ENCODE peak calls at places on chromosomes 3 and 15, in ten cellular contexts. A, V, L, H, T, E, J, R, U and X are unnamed samples.

GRCh38 chr3:17013571-17013970 is 128.8 kb downstream of the PLCL2 start:
- DNase-seq in E (no peak), U (no peak), J (no peak), L (no peak), V (no peak), T (no peak), R (no peak), A (no peak), H (no peak), X (no peak)

GRCh38 chr15:83067638-83067962 is 548 bp upstream of the BTBD1 start:
- DNase-seq in T (no peak), L (no peak), V (no peak), J (no peak), H (no peak), A (no peak), R (no peak), U (no peak), E (no peak), X (no peak)

GRCh38 chr15:81410318-81410753 is 36.3 kb upstream of the TMC3 start:
- DNase-seq in U (no peak), V (peak), A (peak), H (peak), L (peak), R (peak), E (peak), T (peak), J (peak), X (peak)

GRCh38 chr3:65170357-65171090 is 482.7 kb upstream of the ADAMTS9 start:
- DNase-seq in R (peak), E (peak), V (peak), H (peak), U (no peak), T (no peak), J (peak), L (peak), A (no peak), X (peak)

GRCh38 chr3:140686948-140687347 is 9.1 kb downstream of the TRIM42 start:
- DNase-seq in E (no peak), H (no peak), V (no peak), T (no peak), U (no peak), A (no peak), L (no peak), J (no peak), R (no peak), X (no peak)

GRCh38 chr15:40984963-40985362 is 31.7 kb downstream of the CHAC1 start:
- DNase-seq in T (no peak), U (no peak), R (no peak), J (peak), H (no peak), A (no peak), E (peak), V (no peak), L (no peak), X (no peak)

GRCh38 chr3:118529554-118529953 is 505.1 kb downstream of the IGSF11 start:
- DNase-seq in V (no peak), U (no peak), R (no peak), L (no peak), J (no peak), A (no peak), H (no peak), E (no peak), T (no peak), X (no peak)

GRCh38 chr3:43146599-43146998 is 40.7 kb upstream of the POMGNT2 start:
- DNase-seq in T (no peak), V (no peak), E (no peak), L (no peak), H (no peak), A (no peak), U (no peak), J (no peak), R (no peak), X (no peak)

GRCh38 chr3:74501001-74501400 is 113.5 kb downstream of the CNTN3 start:
- DNase-seq in R (no peak), E (no peak), H (peak), L (no peak), J (no peak), T (no peak), V (no peak), A (no peak), U (no peak), X (no peak)

GRCh38 chr3:29282431-29283296 is 1.8 kb downstream of the RBMS3 start:
- DNase-seq in A (no peak), R (peak), U (no peak), V (no peak), J (peak), H (peak), E (peak), L (no peak), T (no peak), X (no peak)

GRCh38 chr3:183210862-183211341 is 42.2 kb upstream of the B3GNT5 start:
- DNase-seq in A (no peak), E (no peak), H (no peak), L (no peak), T (no peak), U (no peak), J (no peak), V (no peak), R (no peak), X (no peak)

GRCh38 chr15:79243723-79244122 is 38.8 kb upstream of the ANKRD34C start:
- DNase-seq in J (no peak), H (peak), E (no peak), U (no peak), L (no peak), A (no peak), T (no peak), R (no peak), V (no peak), X (no peak)

GRCh38 chr3:4531478-4532025 is 38.4 kb downstream of the ITPR1 start:
- DNase-seq in R (no peak), E (no peak), V (no peak), U (no peak), H (no peak), T (no peak), L (no peak), J (peak), A (no peak), X (no peak)

GRCh38 chr3:112685956-112686355 is 45.0 kb upstream of the CCDC80 start:
- DNase-seq in L (no peak), J (no peak), H (no peak), V (no peak), R (no peak), A (no peak), T (no peak), E (no peak), U (no peak), X (no peak)

GRCh38 chr15:49323207-49323606 is 99.8 kb upstream of the FGF7 start:
- DNase-seq in H (no peak), V (no peak), J (no peak), R (no peak), U (no peak), A (no peak), T (no peak), L (no peak), E (no peak), X (no peak)

GRCh38 chr15:57152666-57153065 is 223.6 kb upstream of the CGNL1 start:
- DNase-seq in H (no peak), J (no peak), E (no peak), V (no peak), L (no peak), R (no peak), T (no peak), A (no peak), U (no peak), X (no peak)

GRCh38 chr3:183653209-183654064 is 18.0 kb downstream of the KLHL24 start:
- DNase-seq in R (peak), E (no peak), L (no peak), V (no peak), U (no peak), J (peak), A (no peak), T (no peak), H (peak), X (peak)

GRCh38 chr15:41780727-41781126 is 6.4 kb downstream of the MAPKBP1 start:
- DNase-seq in V (no peak), E (no peak), J (no peak), T (no peak), A (no peak), L (no peak), R (no peak), U (no peak), H (no peak), X (no peak)

GRCh38 chr3:37500518-37500917 is 326.1 kb upstream of the LRRFIP2 start:
- DNase-seq in H (no peak), U (no peak), J (no peak), E (no peak), A (no peak), R (no peak), V (no peak), T (no peak), L (no peak), X (no peak)

GRCh38 chr15:56739964-56740640 is 6.8 kb upstream of the ZNF280D start:
- DNase-seq in J (no peak), T (no peak), H (peak), A (no peak), R (peak), U (no peak), L (no peak), E (no peak), V (no peak), X (peak)

GRCh38 chr3:49461443-49462171 is 8.5 kb upstream of the DAG1 start:
- DNase-seq in U (no peak), R (no peak), L (no peak), J (peak), A (no peak), T (no peak), H (peak), V (no peak), E (peak), X (no peak)

GRCh38 chr3:53211704-53212702 is 43.8 kb downstream of the TKT start:
- DNase-seq in A (no peak), U (no peak), H (no peak), T (no peak), J (no peak), R (no peak), L (no peak), E (no peak), V (no peak), X (no peak)

GRCh38 chr3:188362405-188362831 is 208.5 kb downstream of the LPP start:
- DNase-seq in L (no peak), T (peak), J (peak), A (no peak), U (no peak), E (peak), H (peak), R (peak), V (no peak), X (no peak)

GRCh38 chr3:61928020-61928419 is 366.6 kb downstream of the PTPRG start:
- DNase-seq in R (no peak), H (no peak), J (peak), L (no peak), T (no peak), A (no peak), E (no peak), U (no peak), V (no peak), X (no peak)

GRCh38 chr15:88861621-88862020 is 33.7 kb downstream of the HAPLN3 start:
- DNase-seq in T (no peak), A (no peak), H (no peak), V (no peak), R (no peak), E (no peak), L (no peak), J (no peak), U (no peak), X (no peak)

GRCh38 chr3:25155696-25156471 is 272.2 kb upstream of the RARB start:
- DNase-seq in A (peak), R (no peak), E (peak), U (no peak), V (no peak), H (no peak), J (peak), T (no peak), L (no peak), X (no peak)

GRCh38 chr3:35389907-35390306 is 249.4 kb upstream of the ARPP21 start:
- DNase-seq in A (no peak), T (no peak), J (no peak), E (no peak), V (no peak), H (no peak), L (no peak), U (no peak), R (no peak), X (no peak)